ENCODE peak calls at places on chromosomes 12 and 14, in six cellular contexts. Q, Z, N, A, U and J are unnamed samples.

GRCh38 chr12:105485321-105485910 is 154.9 kb downstream of the C12orf75 start:
- DNase-seq in Q (no peak), Z (no peak), N (peak), A (peak), U (no peak), J (no peak)

GRCh38 chr12:69196302-69197288 is 42.8 kb upstream of the CPSF6 start:
- DNase-seq in Q (no peak), Z (no peak), N (no peak), A (no peak), U (no peak), J (no peak)

GRCh38 chr12:59396519-59396918 is 199.3 kb upstream of the SLC16A7 start:
- DNase-seq in Q (no peak), Z (no peak), N (no peak), A (no peak), U (no peak), J (no peak)

GRCh38 chr12:52415870-52416750 is 10.0 kb upstream of the KRT82 start:
- DNase-seq in Q (no peak), Z (no peak), N (peak), A (no peak), U (no peak), J (no peak)

GRCh38 chr14:74922752-74923401 is at the start of gene RPS6KL1:
- DNase-seq in Q (peak), Z (peak), N (peak), A (peak), U (peak), J (no peak)

GRCh38 chr12:132554857-132555630 is 55.3 kb downstream of the LRCOL1 start:
- DNase-seq in Q (no peak), Z (no peak), N (no peak), A (peak), U (peak), J (no peak)

GRCh38 chr12:111761706-111762105 is 5.0 kb upstream of the ALDH2 start:
- DNase-seq in Q (no peak), Z (no peak), N (no peak), A (no peak), U (no peak), J (no peak)

GRCh38 chr12:113299619-113300237 is 35.2 kb downstream of the SLC8B1 start:
- DNase-seq in Q (no peak), Z (no peak), N (peak), A (no peak), U (no peak), J (no peak)

GRCh38 chr12:53102883-53103807 is at the start of gene SOAT2:
- DNase-seq in Q (peak), Z (no peak), N (no peak), A (no peak), U (no peak), J (peak)

GRCh38 chr12:81128930-81129554 is 51.2 kb downstream of the ACSS3 start:
- DNase-seq in Q (no peak), Z (no peak), N (no peak), A (peak), U (peak), J (no peak)

GRCh38 chr14:29092121-29092520 is 325.5 kb downstream of the FOXG1 start:
- DNase-seq in Q (no peak), Z (no peak), N (no peak), A (no peak), U (no peak), J (no peak)

GRCh38 chr12:4278582-4278939 is 5.0 kb downstream of the CCND2 start:
- DNase-seq in Q (no peak), Z (no peak), N (peak), A (peak), U (no peak), J (no peak)

GRCh38 chr14:98137626-98138025 is 1134.4 kb downstream of the BCL11B start:
- DNase-seq in Q (no peak), Z (no peak), N (no peak), A (no peak), U (no peak), J (no peak)

GRCh38 chr12:128606538-128606937 is 217.2 kb downstream of the SLC15A4 start:
- DNase-seq in Q (no peak), Z (no peak), N (no peak), A (no peak), U (no peak), J (no peak)

GRCh38 chr12:127655691-127656090 is 611.3 kb upstream of the TMEM132C start:
- DNase-seq in Q (no peak), Z (no peak), N (no peak), A (no peak), U (no peak), J (no peak)

GRCh38 chr14:100328495-100329163 is 5.5 kb downstream of the SLC25A47 start:
- DNase-seq in Q (no peak), Z (no peak), N (no peak), A (no peak), U (no peak), J (no peak)

GRCh38 chr14:99733551-99734405 is 49.7 kb downstream of the CYP46A1 start:
- DNase-seq in Q (no peak), Z (peak), N (peak), A (peak), U (no peak), J (no peak)

GRCh38 chr12:45789025-45789424 is 59.5 kb downstream of the ARID2 start:
- DNase-seq in Q (no peak), Z (no peak), N (no peak), A (no peak), U (no peak), J (no peak)

GRCh38 chr14:53550776-53551175 is 397.7 kb upstream of the DDHD1 start:
- DNase-seq in Q (no peak), Z (no peak), N (no peak), A (no peak), U (no peak), J (no peak)

GRCh38 chr14:23299558-23299957 is 3.1 kb downstream of the PPP1R3E start:
- DNase-seq in Q (no peak), Z (no peak), N (no peak), A (no peak), U (no peak), J (no peak)

GRCh38 chr14:59484611-59485174 is 376 bp downstream of the JKAMP start:
- DNase-seq in Q (no peak), Z (no peak), N (no peak), A (no peak), U (no peak), J (no peak)

GRCh38 chr12:27769142-27769672 is 10.8 kb upstream of the KLHL42 start:
- DNase-seq in Q (no peak), Z (no peak), N (no peak), A (no peak), U (no peak), J (no peak)

GRCh38 chr14:106024983-106025604 is 498.7 kb downstream of the TMEM121 start:
- DNase-seq in Q (no peak), Z (no peak), N (no peak), A (no peak), U (no peak), J (no peak)

GRCh38 chr12:67826148-67826547 is 163.1 kb upstream of the IFNG-AS1 start:
- DNase-seq in Q (no peak), Z (no peak), N (no peak), A (no peak), U (no peak), J (no peak)

GRCh38 chr14:33914676-33915516 is 36.0 kb downstream of the EGLN3 start:
- DNase-seq in Q (no peak), Z (no peak), N (no peak), A (no peak), U (no peak), J (no peak)

GRCh38 chr14:64762044-64763034 is 58.1 kb downstream of the PLEKHG3 start:
- DNase-seq in Q (no peak), Z (peak), N (peak), A (no peak), U (no peak), J (peak)

GRCh38 chr12:119448737-119449136 is 114.2 kb downstream of the CCDC60 start:
- DNase-seq in Q (no peak), Z (no peak), N (no peak), A (no peak), U (no peak), J (no peak)

GRCh38 chr12:59904874-59905521 is 309.2 kb downstream of the SLC16A7 start:
- DNase-seq in Q (no peak), Z (no peak), N (no peak), A (no peak), U (no peak), J (no peak)

GRCh38 chr14:99964979-99965378 is 100.2 kb upstream of the EVL start:
- DNase-seq in Q (no peak), Z (no peak), N (no peak), A (no peak), U (no peak), J (no peak)

GRCh38 chr14:61923348-61923747 is 161.1 kb downstream of the SNAPC1 start:
- DNase-seq in Q (no peak), Z (no peak), N (no peak), A (no peak), U (no peak), J (no peak)

GRCh38 chr12:109963743-109964429 is 32.3 kb downstream of the GIT2 start:
- DNase-seq in Q (no peak), Z (no peak), N (no peak), A (no peak), U (no peak), J (no peak)

GRCh38 chr14:101294136-101294535 is 267.2 kb upstream of the DIO3 start:
- DNase-seq in Q (no peak), Z (no peak), N (no peak), A (no peak), U (no peak), J (no peak)

GRCh38 chr12:100234591-100235304 is 32.1 kb downstream of the DEPDC4 start:
- DNase-seq in Q (no peak), Z (no peak), N (no peak), A (no peak), U (no peak), J (no peak)

GRCh38 chr12:132276066-132276719 is 53.2 kb downstream of the GALNT9 start:
- DNase-seq in Q (no peak), Z (no peak), N (no peak), A (no peak), U (no peak), J (no peak)

GRCh38 chr12:77377116-77377515 is 311.7 kb upstream of the E2F7 start:
- DNase-seq in Q (no peak), Z (no peak), N (no peak), A (no peak), U (no peak), J (no peak)

GRCh38 chr12:48003226-48004038 is 844 bp downstream of the COL2A1 start:
- DNase-seq in Q (no peak), Z (no peak), N (no peak), A (no peak), U (peak), J (no peak)
- TF ChIP-seq CTCF in Q (no peak), Z (no peak), N (no peak), A (no peak), U (no peak), J (no peak)

DNA sequence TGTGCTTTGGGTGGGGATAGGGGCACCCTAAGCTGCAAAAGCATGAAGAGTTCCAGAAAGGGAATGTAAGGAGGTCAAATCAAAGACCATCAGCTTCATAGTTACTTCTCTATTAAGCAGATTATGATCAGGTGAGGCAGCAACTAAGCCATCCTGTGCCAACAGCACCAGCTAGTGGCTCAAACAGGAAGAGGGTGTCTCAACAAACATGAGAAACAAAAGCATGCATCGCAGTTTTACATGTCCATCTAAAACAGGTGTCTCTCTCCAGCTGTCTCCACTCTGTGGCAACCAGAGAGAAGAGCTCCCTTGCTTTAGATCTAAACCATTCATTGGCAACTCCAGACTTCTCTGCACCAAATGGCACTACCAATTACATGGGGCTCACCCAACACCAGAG is 52.9 kb downstream of the ACTN1 start:
- DNase-seq in Q (no peak), Z (no peak), N (no peak), A (no peak), U (no peak), J (no peak)
- TF ChIP-seq CTCF in Q (no peak), Z (no peak), N (no peak), A (no peak), U (peak), J (peak)

GRCh38 chr14:96587823-96588385 is 85.7 kb downstream of the PAPOLA start:
- DNase-seq in Q (no peak), Z (no peak), N (no peak), A (no peak), U (no peak), J (no peak)

GRCh38 chr14:96585672-96586013 is 83.5 kb downstream of the PAPOLA start:
- DNase-seq in Q (no peak), Z (no peak), N (no peak), A (no peak), U (no peak), J (no peak)

GRCh38 chr14:96588410-96589249 is 86.4 kb downstream of the PAPOLA start:
- DNase-seq in Q (no peak), Z (no peak), N (no peak), A (no peak), U (no peak), J (peak)

GRCh38 chr14:96586056-96586455 is 83.9 kb downstream of the PAPOLA start:
- DNase-seq in Q (peak), Z (no peak), N (no peak), A (no peak), U (no peak), J (peak)

GRCh38 chr14:96586921-96587822 is 85.0 kb downstream of the PAPOLA start:
- DNase-seq in Q (peak), Z (no peak), N (no peak), A (no peak), U (no peak), J (peak)
- TF ChIP-seq CTCF in Q (no peak), Z (no peak), N (no peak), A (no peak), U (no peak), J (no peak)

GRCh38 chr12:47867496-47867941 is 37.3 kb downstream of the VDR start:
- DNase-seq in Q (no peak), Z (no peak), N (no peak), A (no peak), U (no peak), J (no peak)

GRCh38 chr12:47874316-47874715 is 30.5 kb downstream of the VDR start:
- DNase-seq in Q (no peak), Z (no peak), N (no peak), A (no peak), U (no peak), J (no peak)

GRCh38 chr12:47868552-47869031 is 36.2 kb downstream of the VDR start:
- DNase-seq in Q (no peak), Z (no peak), N (no peak), A (no peak), U (no peak), J (no peak)

GRCh38 chr12:47868041-47868440 is 36.8 kb downstream of the VDR start:
- DNase-seq in Q (no peak), Z (no peak), N (no peak), A (no peak), U (no peak), J (no peak)

GRCh38 chr12:47870175-47870781 is 34.5 kb downstream of the VDR start:
- DNase-seq in Q (peak), Z (no peak), N (peak), A (peak), U (peak), J (no peak)
- TF ChIP-seq CTCF in Q (peak), Z (no peak), N (no peak), A (peak), U (peak), J (peak)

GRCh38 chr12:107328442-107329133 is 235.2 kb upstream of the CRY1 start:
- DNase-seq in Q (no peak), Z (no peak), N (no peak), A (no peak), U (no peak), J (no peak)
- TF ChIP-seq CTCF in Q (no peak), Z (no peak), N (no peak), A (no peak), U (no peak), J (no peak)

GRCh38 chr12:6873094-6874006 is at the start of gene SPSB2:
- DNase-seq in Q (peak), Z (peak), N (peak), A (peak), U (peak), J (peak)
- TF ChIP-seq CTCF in Q (peak), Z (no peak), N (no peak), A (no peak), U (no peak), J (no peak)

GRCh38 chr12:189622-189962 is 24.4 kb downstream of the SLC6A12 start:
- DNase-seq in Q (no peak), Z (no peak), N (no peak), A (no peak), U (no peak), J (no peak)

GRCh38 chr12:190881-191280 is 23.1 kb downstream of the SLC6A12 start:
- DNase-seq in Q (no peak), Z (no peak), N (no peak), A (no peak), U (no peak), J (no peak)

GRCh38 chr12:186006-186625 is 27.8 kb downstream of the SLC6A12 start:
- DNase-seq in Q (no peak), Z (no peak), N (no peak), A (no peak), U (no peak), J (no peak)

GRCh38 chr12:191541-191940 is 22.4 kb downstream of the SLC6A12 start:
- DNase-seq in Q (no peak), Z (no peak), N (no peak), A (no peak), U (no peak), J (no peak)

DNA sequence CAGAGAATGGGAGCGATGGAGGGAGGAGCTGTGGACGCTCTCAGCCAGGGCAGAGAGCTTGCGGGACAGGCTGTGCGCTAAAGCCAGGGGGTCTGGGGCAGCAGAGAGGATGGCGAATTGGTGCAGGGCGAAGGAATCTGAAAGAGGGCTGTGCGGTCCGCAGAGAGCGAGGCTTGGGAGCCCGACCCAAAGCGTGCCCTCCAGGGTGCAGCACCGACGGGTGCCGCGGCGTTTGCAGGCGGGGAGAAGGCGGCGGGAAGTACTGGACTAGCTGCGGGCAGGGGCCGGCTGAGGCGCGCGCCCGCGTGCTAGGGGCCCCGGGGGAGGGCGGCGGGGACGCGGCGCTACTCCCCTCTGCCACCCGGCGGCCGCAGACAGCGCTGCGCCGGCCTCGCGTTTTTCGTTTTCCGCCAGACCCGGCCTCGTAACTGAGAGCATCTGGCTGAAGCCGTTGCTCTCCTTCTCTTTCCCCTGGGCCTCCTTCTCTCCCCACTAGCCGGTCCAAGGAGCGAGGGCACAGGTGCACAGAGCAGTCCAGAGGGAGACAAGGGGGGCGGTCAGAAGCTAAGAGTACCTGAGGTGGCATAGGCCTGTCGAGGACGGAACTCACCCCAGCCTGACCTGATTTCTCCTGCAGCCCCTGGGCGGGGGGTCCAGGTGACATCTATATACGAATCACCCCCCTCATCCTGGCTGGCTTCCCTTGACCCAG is 24.9 kb downstream of the SLC6A12 start:
- DNase-seq in Q (no peak), Z (no peak), N (peak), A (peak), U (peak), J (no peak)
- TF ChIP-seq CTCF in Q (peak), Z (no peak), N (peak), A (peak), U (peak), J (peak)